ENCODE peak calls at places on chromosomes 3 and 15, in six cellular contexts. W is BJ, R is fibroblast of lung, G is ovary, U is esophagus muscularis mucosa, Z is BE2C. J is an unnamed sample.

GRCh38 chr3:4746241-4746958 is 232.8 kb upstream of the BHLHE40 start:
- DNase-seq in W (peak), G (no peak), R (peak), U (no peak), Z (no peak), J (peak)

GRCh38 chr3:141272906-141273662 is 41.5 kb downstream of the PXYLP1 start:
- DNase-seq in U (no peak), W (no peak), G (no peak), Z (no peak), R (no peak), J (no peak)

GRCh38 chr3:135326851-135327250 is 531.8 kb downstream of the EPHB1 start:
- DNase-seq in R (no peak), U (peak), W (no peak), G (no peak), Z (no peak), J (no peak)

GRCh38 chr3:142858043-142858442 is 30.8 kb downstream of the PCOLCE2 start:
- DNase-seq in Z (no peak), R (no peak), U (no peak), W (no peak), G (no peak), J (no peak)

GRCh38 chr3:13045904-13046568 is 27.2 kb downstream of the IQSEC1 start:
- DNase-seq in Z (peak), W (no peak), U (no peak), R (no peak), G (no peak), J (no peak)

GRCh38 chr3:10398341-10398740 is 77.4 kb upstream of the SEC13 start:
- DNase-seq in G (no peak), R (no peak), U (no peak), Z (peak), W (no peak), J (no peak)

GRCh38 chr3:110815008-110815583 is 256.5 kb upstream of the NECTIN3 start:
- DNase-seq in Z (no peak), U (no peak), R (peak), W (peak), G (no peak), J (peak)

GRCh38 chr3:17941766-17942165 is 199.3 kb upstream of the TBC1D5 start:
- DNase-seq in U (no peak), R (peak), Z (no peak), W (peak), G (no peak), J (peak)

GRCh38 chr15:92143765-92144164 is 249.9 kb upstream of the ST8SIA2 start:
- DNase-seq in U (no peak), R (no peak), G (no peak), Z (no peak), W (no peak), J (no peak)

GRCh38 chr15:78422571-78423340 is 15.3 kb upstream of the IREB2 start:
- DNase-seq in W (no peak), R (peak), U (no peak), G (peak), Z (peak), J (peak)

GRCh38 chr3:42730294-42730693 is 27.7 kb upstream of the HHATL start:
- DNase-seq in Z (no peak), R (no peak), U (no peak), W (no peak), G (no peak), J (no peak)

GRCh38 chr3:29156071-29156715 is 124.7 kb upstream of the RBMS3 start:
- DNase-seq in U (no peak), Z (no peak), R (peak), W (no peak), G (no peak), J (no peak)

GRCh38 chr3:177035678-177036077 is 161.6 kb downstream of the TBL1XR1 start:
- DNase-seq in G (no peak), Z (no peak), W (no peak), R (no peak), U (no peak), J (no peak)

GRCh38 chr3:38626171-38626570 is 23.3 kb downstream of the SCN5A start:
- DNase-seq in Z (no peak), R (no peak), W (no peak), U (no peak), G (no peak), J (no peak)

GRCh38 chr3:108234387-108234957 is 12.2 kb upstream of the IFT57 start:
- DNase-seq in G (no peak), R (no peak), W (no peak), Z (peak), U (no peak), J (no peak)

GRCh38 chr3:181610083-181610972 is 101.4 kb upstream of the SOX2 start:
- DNase-seq in Z (no peak), U (no peak), R (peak), G (no peak), W (no peak), J (no peak)

GRCh38 chr3:20503394-20504082 is 317.5 kb upstream of the SGO1 start:
- DNase-seq in W (no peak), U (no peak), R (no peak), G (no peak), Z (no peak), J (no peak)

GRCh38 chr3:9552252-9552999 is 1.2 kb downstream of the LHFPL4 start:
- DNase-seq in R (peak), G (peak), Z (peak), W (no peak), U (no peak), J (peak)

GRCh38 chr15:36090276-36090946 is 489.0 kb upstream of the CDIN1 start:
- DNase-seq in Z (no peak), R (no peak), G (no peak), W (no peak), U (no peak), J (no peak)

GRCh38 chr15:48800811-48801460 is 9.9 kb downstream of the CEP152 start:
- DNase-seq in R (peak), U (no peak), W (no peak), G (no peak), Z (no peak), J (peak)

DNA sequence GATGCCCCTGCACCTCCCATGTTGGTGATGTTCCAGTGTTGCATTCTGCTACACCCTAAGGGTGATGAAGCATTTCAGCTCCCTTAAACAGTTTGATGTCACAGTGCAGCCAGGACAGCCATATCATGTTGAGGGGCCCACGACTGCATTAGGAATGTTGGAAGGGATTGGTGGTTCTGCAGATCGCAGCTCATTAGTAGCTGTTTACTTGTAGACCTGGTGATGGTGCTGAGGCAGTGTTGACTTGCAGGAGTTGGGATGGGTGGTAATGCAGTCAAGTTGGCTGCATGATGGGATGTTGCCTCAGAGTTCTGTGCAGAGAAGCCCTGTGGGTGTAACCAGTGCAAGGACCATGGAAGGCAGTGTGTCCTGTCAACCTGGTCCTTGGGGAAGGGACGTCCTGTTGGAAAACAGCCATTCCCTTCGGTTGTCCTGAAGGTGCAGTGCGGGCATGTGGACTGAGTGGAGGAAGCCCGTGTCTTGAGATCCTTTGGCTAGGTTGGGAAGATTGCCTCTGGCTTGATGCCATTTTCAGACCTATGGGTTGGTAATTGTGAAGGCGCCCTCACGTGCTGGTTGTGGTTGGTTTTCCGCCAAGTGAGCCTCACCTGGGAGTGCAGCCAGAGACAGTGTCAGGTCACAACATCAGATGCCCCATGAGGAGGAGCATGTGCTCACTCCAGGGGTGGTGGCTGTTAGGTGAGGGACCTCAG is 100.7 kb downstream of the SNRPN start:
- DNase-seq in Z (no peak), G (no peak), U (peak), R (no peak), W (no peak), J (no peak)
- H3K4me3 ChIP-seq in Z (no peak), G (no peak), U (no peak), R (no peak), W (no peak), J (no peak)

GRCh38 chr3:78857494-78858111 is 910.2 kb downstream of the ROBO1 start:
- DNase-seq in Z (peak), W (no peak), U (no peak), G (no peak), R (peak), J (no peak)
- TF ChIP-seq CTCF in Z (peak), W (no peak), U (no peak), G (no peak), R (no peak), J (no peak)

GRCh38 chr3:51445544-51446280 is 54.1 kb downstream of the DCAF1 start:
- DNase-seq in Z (no peak), G (no peak), U (no peak), R (no peak), W (no peak), J (no peak)
- H3K4me3 ChIP-seq in Z (no peak), G (no peak), U (no peak), R (no peak), W (no peak), J (no peak)

GRCh38 chr3:62368705-62369475 is 4.5 kb downstream of the FEZF2 start:
- DNase-seq in G (no peak), Z (peak), U (no peak), R (no peak), W (no peak), J (no peak)
- TF ChIP-seq CTCF in G (no peak), Z (peak), U (no peak), R (no peak), W (no peak), J (no peak)

GRCh38 chr15:67096536-67097294 is 31.3 kb downstream of the SMAD3 start:
- DNase-seq in W (no peak), R (peak), U (no peak), G (no peak), Z (no peak), J (peak)

GRCh38 chr15:67097424-67097823 is 32.0 kb downstream of the SMAD3 start:
- DNase-seq in R (no peak), G (no peak), W (no peak), Z (no peak), U (no peak), J (no peak)

GRCh38 chr15:67100124-67100791 is 34.9 kb downstream of the SMAD3 start:
- DNase-seq in W (no peak), R (no peak), Z (no peak), G (no peak), U (no peak), J (no peak)

GRCh38 chr15:67097893-67098740 is 32.7 kb downstream of the SMAD3 start:
- DNase-seq in Z (no peak), R (peak), W (peak), G (peak), U (no peak), J (peak)

DNA sequence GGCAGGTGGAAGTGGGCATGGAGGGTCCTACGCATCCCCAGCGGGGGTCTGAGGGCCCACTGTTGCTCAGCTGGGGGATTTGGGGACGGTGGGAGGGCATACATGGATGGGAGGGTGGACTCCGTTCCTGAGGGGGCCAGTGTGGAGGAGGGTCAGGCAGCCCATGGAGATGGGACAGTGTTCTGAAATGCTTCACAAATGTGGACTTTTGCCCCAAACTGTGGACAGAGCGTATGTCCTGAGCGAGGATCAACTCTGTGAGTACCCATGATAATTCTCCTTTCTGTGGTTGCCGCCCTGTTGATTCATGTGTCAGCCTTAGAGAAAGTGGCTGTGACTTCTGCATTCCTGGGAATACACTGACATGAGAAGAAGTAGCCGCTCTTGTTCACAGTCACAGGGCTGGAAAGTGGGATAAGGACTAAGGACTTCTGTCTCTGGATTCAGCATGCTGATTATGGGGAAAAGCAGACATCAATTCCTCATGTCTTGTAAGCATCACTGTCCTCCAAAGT is 33.4 kb downstream of the SMAD3 start:
- DNase-seq in G (no peak), Z (no peak), U (no peak), W (no peak), R (peak), J (peak)
- H3K4me3 ChIP-seq in G (no peak), Z (no peak), U (peak), W (no peak), R (peak), J (peak)

DNA sequence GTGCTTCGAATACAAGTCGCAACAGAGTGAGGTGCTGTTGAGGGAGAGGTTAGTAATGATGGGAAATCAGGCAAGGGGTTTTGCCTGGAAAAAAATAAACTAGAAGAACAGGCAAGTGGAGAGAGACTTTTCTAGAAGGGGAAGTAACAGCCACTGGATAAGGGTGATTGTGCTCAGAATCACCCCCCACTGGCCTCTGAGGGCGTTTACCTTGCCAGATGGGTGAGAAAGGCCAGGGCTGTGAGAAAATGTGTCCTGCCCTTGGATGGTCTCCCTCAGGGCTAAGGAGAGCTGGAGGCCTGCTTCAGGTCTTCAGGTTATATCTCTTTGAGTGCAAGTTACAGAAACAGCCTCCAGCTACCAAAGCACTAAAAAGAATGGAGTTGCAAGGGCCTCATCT is 151.7 kb downstream of the MEX3B start:
- DNase-seq in W (no peak), R (no peak), U (peak), Z (no peak), G (no peak), J (no peak)
- TF ChIP-seq CTCF in W (no peak), R (no peak), U (no peak), Z (no peak), G (no peak), J (no peak)

GRCh38 chr15:25439456-25439836 is 622 bp upstream of the UBE3A start:
- DNase-seq in G (no peak), Z (no peak), R (peak), W (no peak), U (no peak), J (peak)
- H3K4me3 ChIP-seq in G (peak), Z (peak), R (peak), W (peak), U (peak), J (peak)

J was measured in AG10803.